ENCODE peak calls at places on chromosomes 6 and 20, in four cellular contexts. R, O, Z and D are unnamed samples. For H3K4me1 and H3K27me3, the result is how much of the 10 kb centered on the place peaks cover.

GRCh38 chr6:135630789-135631376 is 133.3 kb upstream of the AHI1 start:
- DNase-seq in R (peak), O (no peak), Z (no peak), D (no peak)

GRCh38 chr20:14879020-14879697 is 541.7 kb upstream of the FLRT3 start:
- DNase-seq in R (peak), O (no peak), Z (peak), D (no peak)

GRCh38 chr6:108966855-108967755 is 118.9 kb downstream of the ARMC2 start:
- DNase-seq in R (peak), O (no peak), Z (no peak), D (no peak)

GRCh38 chr6:166828397-166829002 is 127.8 kb downstream of the RNASET2 start:
- DNase-seq in R (no peak), O (no peak), Z (no peak), D (no peak)

GRCh38 chr20:13800728-13801134 is 15.9 kb downstream of the NDUFAF5 start:
- DNase-seq in R (peak), O (peak), Z (no peak), D (no peak)

GRCh38 chr6:71468841-71469750 is 180.5 kb downstream of the OGFRL1 start:
- DNase-seq in R (no peak), O (peak), Z (no peak), D (no peak)

GRCh38 chr6:128807577-128807976 is 75.4 kb upstream of the LAMA2 start:
- DNase-seq in R (peak), O (no peak), Z (peak), D (peak)

GRCh38 chr20:37524859-37525708 is 2.6 kb downstream of the BLCAP start:
- DNase-seq in R (no peak), O (no peak), Z (no peak), D (no peak)

GRCh38 chr20:48679603-48680002 is 148.2 kb downstream of the PREX1 start:
- DNase-seq in R (no peak), O (no peak), Z (no peak), D (peak)

GRCh38 chr6:54737247-54737646 is 109.3 kb upstream of the FAM83B start:
- DNase-seq in R (no peak), O (no peak), Z (no peak), D (peak)

GRCh38 chr6:16901777-16902176 is 140.5 kb upstream of the ATXN1 start:
- DNase-seq in R (peak), O (peak), Z (no peak), D (no peak)

GRCh38 chr20:14727485-14728170 is 390.2 kb upstream of the FLRT3 start:
- DNase-seq in R (no peak), O (no peak), Z (no peak), D (no peak)

GRCh38 chr6:116047173-116047933 is 13.3 kb downstream of the FRK start:
- DNase-seq in R (no peak), O (no peak), Z (no peak), D (no peak)

GRCh38 chr20:9179193-9179802 is 110.4 kb downstream of the PLCB4 start:
- DNase-seq in R (peak), O (no peak), Z (no peak), D (no peak)

GRCh38 chr6:111591370-111591900 is 14.2 kb downstream of the TRAF3IP2 start:
- DNase-seq in R (peak), O (peak), Z (peak), D (no peak)

GRCh38 chr20:50029697-50030428 is 47.1 kb downstream of the SNAI1 start:
- DNase-seq in R (peak), O (peak), Z (no peak), D (no peak)

GRCh38 chr6:45577836-45578504 is 200.2 kb upstream of the SUPT3H start:
- DNase-seq in R (peak), O (no peak), Z (no peak), D (no peak)

GRCh38 chr6:152170702-152171667 is 363.5 kb downstream of the ESR1 start:
- DNase-seq in R (no peak), O (no peak), Z (no peak), D (no peak)

GRCh38 chr6:108068182-108068581 is 6.4 kb downstream of the OSTM1 start:
- DNase-seq in R (no peak), O (no peak), Z (no peak), D (no peak)

GRCh38 chr20:62761058-62761758 is 35.1 kb upstream of the MRGBP start:
- DNase-seq in R (no peak), O (no peak), Z (no peak), D (no peak)

GRCh38 chr6:90080876-90081464 is 186.7 kb downstream of the GJA10 start:
- DNase-seq in R (no peak), O (no peak), Z (no peak), D (no peak)

GRCh38 chr6:52310932-52311331 is 26.4 kb upstream of the MCM3 start:
- DNase-seq in R (no peak), O (peak), Z (no peak), D (no peak)

GRCh38 chr6:10481101-10481500 is 40.0 kb upstream of the GCNT2 start:
- DNase-seq in R (no peak), O (no peak), Z (no peak), D (no peak)

GRCh38 chr6:25175656-25176055 is 103.5 kb upstream of the CARMIL1 start:
- DNase-seq in R (no peak), O (no peak), Z (no peak), D (no peak)

GRCh38 chr6:17589402-17590116 is 10.5 kb upstream of the FAM8A1 start:
- DNase-seq in R (peak), O (no peak), Z (no peak), D (no peak)

DNA sequence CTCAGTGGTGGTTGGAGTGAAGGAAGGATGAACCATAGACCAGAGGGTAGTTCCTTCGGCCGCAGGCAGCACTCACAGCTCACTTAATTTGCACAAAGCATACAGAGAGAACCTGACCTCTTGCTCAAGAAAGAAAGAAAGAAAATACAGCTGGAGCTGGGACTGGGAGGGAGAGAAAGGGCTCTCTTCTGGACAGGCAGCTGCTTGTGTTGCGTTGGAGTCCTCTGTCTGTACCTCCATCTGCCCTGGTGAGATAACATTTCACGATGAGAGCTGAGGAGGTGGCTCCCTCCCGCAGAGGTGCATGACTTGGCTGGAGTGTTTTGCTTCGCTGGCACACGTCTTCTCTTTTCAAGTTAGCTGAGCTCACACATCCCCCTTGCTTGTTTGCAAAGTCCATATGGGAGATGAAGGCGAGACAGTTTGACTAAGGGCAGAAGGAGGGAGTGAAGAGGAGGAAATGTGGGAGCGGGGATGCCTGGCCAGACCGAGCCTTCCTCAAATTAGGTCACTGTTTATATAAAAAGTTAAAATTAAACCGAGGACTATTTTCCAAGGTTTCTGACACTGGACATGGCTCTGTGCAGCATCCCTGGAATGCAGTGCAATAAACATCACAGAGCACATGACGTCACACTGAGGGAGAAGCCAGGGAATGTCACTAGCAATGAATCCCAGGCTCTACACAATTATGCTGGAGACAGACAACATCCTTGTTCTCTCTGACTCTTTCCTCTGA is 359.4 kb downstream of the CD83 start:
- DNase-seq in R (no peak), O (peak), Z (no peak), D (no peak)
- H3K4me3 ChIP-seq in R (no peak), O (peak), Z (no peak), D (no peak)

GRCh38 chr20:2114560-2114959 is 12.9 kb downstream of the STK35 start:
- DNase-seq in R (no peak), O (no peak), Z (no peak), D (no peak)

GRCh38 chr20:2116170-2116940 is 14.7 kb downstream of the STK35 start:
- DNase-seq in R (no peak), O (no peak), Z (no peak), D (no peak)

GRCh38 chr20:2112910-2113309 is 11.3 kb downstream of the STK35 start:
- DNase-seq in R (no peak), O (no peak), Z (no peak), D (no peak)

GRCh38 chr20:2114106-2114505 is 12.5 kb downstream of the STK35 start:
- DNase-seq in R (no peak), O (no peak), Z (no peak), D (no peak)

GRCh38 chr20:2114990-2115681 is 13.5 kb downstream of the STK35 start:
- DNase-seq in R (no peak), O (no peak), Z (no peak), D (no peak)
- H3K4me1 ChIP-seq in R (under half), O (under half), Z (under half), D (under half)

DNA sequence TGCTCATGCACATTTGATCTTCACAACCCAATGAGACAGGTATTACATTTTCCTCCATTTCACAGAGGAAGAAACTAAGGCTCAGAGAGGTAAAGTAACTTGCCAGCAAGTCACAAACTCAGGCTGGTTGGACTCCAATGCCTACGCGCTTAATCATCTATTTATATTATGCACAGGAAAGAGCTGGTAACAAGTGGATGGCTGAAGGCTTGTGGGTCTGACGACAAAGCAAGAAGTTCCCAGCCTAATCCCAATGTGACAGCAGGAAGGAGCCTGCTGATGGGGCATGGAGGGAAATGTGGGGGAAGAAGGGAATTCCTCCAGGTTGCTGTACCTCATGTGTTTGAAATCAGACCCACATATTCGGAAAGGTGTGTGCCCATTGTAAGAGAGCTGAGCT is 3.9 kb downstream of the CDH22 start:
- DNase-seq in R (no peak), O (no peak), Z (no peak), D (no peak)
- H3K27me3 ChIP-seq in R (under half), O (under half), Z (under half), D (under half)

DNA sequence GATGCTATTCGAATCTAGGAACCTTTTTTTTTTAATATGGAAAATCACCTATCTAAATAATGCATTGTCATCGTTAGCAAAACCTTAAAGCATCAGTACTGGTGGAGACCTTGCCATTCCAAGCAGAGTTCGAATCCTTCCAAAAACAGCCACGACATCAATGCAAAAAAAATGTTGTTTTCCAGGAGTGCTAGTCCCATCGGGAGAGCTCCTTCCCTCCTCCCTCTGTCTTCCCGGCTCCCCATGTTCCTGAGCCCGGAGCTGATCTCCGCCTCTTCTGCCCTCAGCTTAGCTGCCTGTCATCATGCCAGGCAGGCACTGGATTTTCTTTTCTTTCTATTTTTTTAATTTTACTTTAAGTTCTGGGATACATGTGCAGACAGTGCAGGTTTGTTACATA is 153.6 kb upstream of the QKI start:
- DNase-seq in R (no peak), O (no peak), Z (no peak), D (no peak)
- H3K4me3 ChIP-seq in R (peak), O (peak), Z (no peak), D (no peak)